ENCODE peak calls at places on chromosomes 7 and 10, in four cellular contexts. One of them, this sample, is unnamed. For H3K4me1, the result is how much of the 10 kb centered on the place peaks cover.

GRCh38 chr7:41977165-41977651 is 259.8 kb downstream of the GLI3 start:
- DNase-seq in A549: peak
- DNase-seq in K562: no peak
- DNase-seq in HepG2: peak
- DNase-seq in this sample: peak

GRCh38 chr10:73247509-73248258 is 629 bp upstream of the DNAJC9 start:
- DNase-seq in HepG2: no peak
- DNase-seq in K562: no peak
- DNase-seq in A549: no peak
- DNase-seq in this sample: peak

GRCh38 chr7:483656-484364 is 35.8 kb downstream of the PDGFA start:
- DNase-seq in A549: no peak
- DNase-seq in K562: no peak
- DNase-seq in HepG2: no peak
- DNase-seq in this sample: no peak

GRCh38 chr7:74173491-74173865 is 678 bp upstream of the EIF4H start:
- DNase-seq in HepG2: no peak
- DNase-seq in K562: no peak
- DNase-seq in A549: no peak
- DNase-seq in this sample: no peak

GRCh38 chr7:39353615-39354376 is 212.4 kb upstream of the YAE1 start:
- DNase-seq in A549: no peak
- DNase-seq in HepG2: no peak
- DNase-seq in K562: no peak
- DNase-seq in this sample: no peak

GRCh38 chr7:106890952-106891351 is 25.9 kb downstream of the PIK3CG start:
- DNase-seq in A549: no peak
- DNase-seq in HepG2: no peak
- DNase-seq in K562: no peak
- DNase-seq in this sample: no peak

GRCh38 chr10:32909461-32909860 is 48.6 kb downstream of the ITGB1 start:
- DNase-seq in A549: no peak
- DNase-seq in HepG2: no peak
- DNase-seq in K562: no peak
- DNase-seq in this sample: peak

GRCh38 chr7:150466477-150466876 is 16.0 kb downstream of the GIMAP8 start:
- DNase-seq in K562: no peak
- DNase-seq in HepG2: no peak
- DNase-seq in A549: no peak
- DNase-seq in this sample: no peak

GRCh38 chr7:130938661-130939060 is 204.7 kb upstream of the KLF14 start:
- DNase-seq in K562: no peak
- DNase-seq in HepG2: no peak
- DNase-seq in A549: no peak
- DNase-seq in this sample: no peak

GRCh38 chr10:92969151-92969550 is 91.4 kb upstream of the CYP26C1 start:
- DNase-seq in HepG2: no peak
- DNase-seq in A549: no peak
- DNase-seq in K562: no peak
- DNase-seq in this sample: peak

GRCh38 chr7:23058412-23059096 is 44.6 kb upstream of the HYCC1 start:
- DNase-seq in K562: no peak
- DNase-seq in A549: no peak
- DNase-seq in HepG2: no peak
- DNase-seq in this sample: no peak
- H3K4me2 ChIP-seq in K562: peak
- H3K4me2 ChIP-seq in A549: no peak
- H3K4me2 ChIP-seq in HepG2: no peak
- H3K4me2 ChIP-seq in this sample: peak

GRCh38 chr7:90763108-90763507 is 167.0 kb downstream of the CDK14 start:
- DNase-seq in K562: no peak
- DNase-seq in HepG2: no peak
- DNase-seq in A549: no peak
- DNase-seq in this sample: no peak

GRCh38 chr7:90768301-90768700 is 172.2 kb downstream of the CDK14 start:
- DNase-seq in K562: no peak
- DNase-seq in A549: no peak
- DNase-seq in HepG2: no peak
- DNase-seq in this sample: no peak

GRCh38 chr7:90761584-90761983 is 165.5 kb downstream of the CDK14 start:
- DNase-seq in A549: no peak
- DNase-seq in K562: no peak
- DNase-seq in HepG2: no peak
- DNase-seq in this sample: peak

GRCh38 chr7:90766814-90767564 is 170.9 kb downstream of the CDK14 start:
- DNase-seq in HepG2: peak
- DNase-seq in K562: no peak
- DNase-seq in A549: no peak
- DNase-seq in this sample: peak

GRCh38 chr7:90764848-90765570 is 168.9 kb downstream of the CDK14 start:
- DNase-seq in HepG2: peak
- DNase-seq in K562: no peak
- DNase-seq in A549: no peak
- DNase-seq in this sample: no peak
- H3K4me1 ChIP-seq in HepG2: half or more
- H3K4me1 ChIP-seq in K562: under half
- H3K4me1 ChIP-seq in A549: under half
- H3K4me1 ChIP-seq in this sample: under half

GRCh38 chr7:17044396-17044795 is 162.6 kb upstream of the AGR3 start:
- DNase-seq in HepG2: peak
- DNase-seq in A549: no peak
- DNase-seq in K562: no peak
- DNase-seq in this sample: no peak

GRCh38 chr7:17042211-17042610 is 160.4 kb upstream of the AGR3 start:
- DNase-seq in K562: no peak
- DNase-seq in HepG2: no peak
- DNase-seq in A549: no peak
- DNase-seq in this sample: no peak

GRCh38 chr7:17044868-17045267 is 163.1 kb upstream of the AGR3 start:
- DNase-seq in HepG2: no peak
- DNase-seq in A549: no peak
- DNase-seq in K562: no peak
- DNase-seq in this sample: no peak

GRCh38 chr7:17041324-17041723 is 159.5 kb upstream of the AGR3 start:
- DNase-seq in HepG2: peak
- DNase-seq in K562: no peak
- DNase-seq in A549: no peak
- DNase-seq in this sample: peak

DNA sequence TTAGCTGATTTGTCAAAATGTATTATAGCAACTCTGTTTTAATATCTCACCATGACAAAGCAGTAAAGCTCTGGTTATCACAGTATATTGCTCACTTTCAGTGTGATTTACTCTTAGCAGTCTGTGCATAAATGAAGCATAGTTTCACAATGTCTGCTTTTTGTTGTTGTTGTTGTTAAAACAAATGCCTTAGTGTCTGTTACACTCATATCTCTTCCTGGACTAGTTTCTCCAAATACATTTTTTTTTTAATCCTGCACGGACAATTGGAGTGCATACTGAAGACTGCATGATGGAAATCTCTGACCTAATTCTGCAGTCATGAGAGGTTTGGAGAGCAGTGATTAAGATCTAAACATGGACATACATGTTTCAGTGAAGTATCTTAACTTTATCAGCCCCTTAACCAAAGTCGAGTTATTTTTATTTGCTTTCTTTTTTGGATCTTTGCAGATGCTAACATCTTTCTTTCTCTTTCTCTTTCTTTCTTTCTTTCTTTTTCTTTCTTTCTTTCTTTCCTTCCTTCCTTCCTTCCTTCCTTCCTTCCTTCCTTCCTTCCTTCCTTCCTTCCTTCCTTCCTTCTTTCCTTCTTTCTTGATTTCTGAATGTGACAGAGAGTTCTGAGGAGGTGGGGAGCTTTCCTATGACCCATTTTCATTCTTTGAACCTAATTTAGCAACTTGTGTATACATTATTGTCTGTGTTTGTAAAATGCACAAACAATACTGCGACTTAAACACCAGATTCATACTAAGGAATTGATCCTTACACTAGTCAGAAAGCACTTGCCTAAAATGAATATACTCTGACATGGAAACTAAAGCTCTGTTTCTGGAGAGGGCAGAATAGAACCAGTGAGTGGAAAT is 161.5 kb upstream of the AGR3 start:
- DNase-seq in HepG2: no peak
- DNase-seq in K562: no peak
- DNase-seq in A549: no peak
- DNase-seq in this sample: peak
- TF ChIP-seq MAZ in HepG2: no peak
- TF ChIP-seq MAZ in K562: no peak
- TF ChIP-seq MAZ in A549: no peak
- TF ChIP-seq MAZ in this sample: no peak

DNA sequence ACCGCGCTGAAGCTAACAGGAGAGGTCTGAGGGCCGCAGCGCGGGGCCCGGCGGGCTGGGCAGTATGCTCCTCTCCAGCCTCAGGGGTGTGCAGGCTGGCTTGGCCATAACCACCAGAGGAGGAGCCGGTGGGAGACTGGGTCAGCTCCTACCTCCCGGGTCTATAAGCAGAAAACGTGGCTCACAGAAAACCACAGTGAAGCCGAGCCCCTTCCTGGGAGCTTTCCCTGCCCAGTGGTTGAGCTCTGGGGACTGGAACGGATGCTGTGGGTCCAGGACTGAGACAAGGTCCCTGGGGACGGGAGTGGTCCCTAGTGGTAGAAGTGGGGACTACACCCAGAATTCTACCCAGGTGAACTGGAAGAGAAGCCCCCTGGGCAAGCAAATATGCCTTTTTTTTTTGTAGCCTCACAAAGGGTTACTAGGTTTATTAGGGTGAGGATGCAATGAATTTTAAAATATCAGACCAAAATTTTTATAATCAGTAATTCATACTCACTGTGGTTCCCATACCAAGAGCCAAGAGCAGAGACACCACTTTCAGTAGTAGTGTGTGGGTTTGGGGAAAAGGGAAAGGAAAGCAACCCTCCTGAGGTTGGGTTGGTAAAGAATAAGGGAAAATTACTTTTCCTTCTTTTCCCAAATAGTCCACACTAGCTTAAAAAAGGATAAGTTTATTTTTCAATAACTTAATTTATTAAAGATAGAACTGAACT is 67.9 kb upstream of the PRKCQ start:
- DNase-seq in K562: peak
- DNase-seq in HepG2: peak
- DNase-seq in A549: peak
- DNase-seq in this sample: no peak
- H3K4me2 ChIP-seq in K562: no peak
- H3K4me2 ChIP-seq in HepG2: no peak
- H3K4me2 ChIP-seq in A549: peak
- H3K4me2 ChIP-seq in this sample: no peak

DNA sequence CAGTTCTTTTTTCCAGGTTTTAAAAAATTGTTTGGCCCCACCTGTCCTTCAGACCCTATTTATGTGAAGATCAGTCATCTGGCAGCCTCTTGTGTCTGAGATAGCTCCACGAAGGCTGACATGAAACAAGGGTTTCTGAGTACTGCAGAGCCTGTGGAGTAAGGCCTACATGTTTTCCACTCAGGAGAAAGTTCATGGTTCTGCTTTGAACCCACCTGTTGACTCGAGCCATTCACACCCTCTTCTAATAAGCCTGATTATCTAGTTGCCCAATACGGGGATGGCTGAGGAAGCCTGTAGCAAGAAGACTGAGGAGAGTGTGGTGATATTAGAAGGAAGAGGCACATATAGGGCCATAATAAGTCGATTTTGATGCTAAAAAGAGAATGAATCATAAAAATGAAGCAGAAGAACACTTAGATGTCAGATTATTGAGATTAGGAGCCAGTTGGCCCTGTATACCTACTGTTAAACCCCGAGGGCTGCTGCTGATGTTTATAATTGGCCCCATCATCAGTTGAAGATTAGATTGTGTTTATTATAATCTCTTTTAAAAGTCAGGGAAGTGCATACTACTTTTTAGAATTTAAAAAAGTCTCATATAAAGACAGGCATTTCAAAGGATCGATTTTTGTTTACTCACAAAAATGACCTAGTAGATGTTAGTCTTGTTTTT is 109.4 kb downstream of the CDK14 start:
- DNase-seq in A549: no peak
- DNase-seq in K562: no peak
- DNase-seq in HepG2: no peak
- DNase-seq in this sample: no peak
- H3K4me1 ChIP-seq in A549: under half
- H3K4me1 ChIP-seq in K562: under half
- H3K4me1 ChIP-seq in HepG2: under half
- H3K4me1 ChIP-seq in this sample: under half

DNA sequence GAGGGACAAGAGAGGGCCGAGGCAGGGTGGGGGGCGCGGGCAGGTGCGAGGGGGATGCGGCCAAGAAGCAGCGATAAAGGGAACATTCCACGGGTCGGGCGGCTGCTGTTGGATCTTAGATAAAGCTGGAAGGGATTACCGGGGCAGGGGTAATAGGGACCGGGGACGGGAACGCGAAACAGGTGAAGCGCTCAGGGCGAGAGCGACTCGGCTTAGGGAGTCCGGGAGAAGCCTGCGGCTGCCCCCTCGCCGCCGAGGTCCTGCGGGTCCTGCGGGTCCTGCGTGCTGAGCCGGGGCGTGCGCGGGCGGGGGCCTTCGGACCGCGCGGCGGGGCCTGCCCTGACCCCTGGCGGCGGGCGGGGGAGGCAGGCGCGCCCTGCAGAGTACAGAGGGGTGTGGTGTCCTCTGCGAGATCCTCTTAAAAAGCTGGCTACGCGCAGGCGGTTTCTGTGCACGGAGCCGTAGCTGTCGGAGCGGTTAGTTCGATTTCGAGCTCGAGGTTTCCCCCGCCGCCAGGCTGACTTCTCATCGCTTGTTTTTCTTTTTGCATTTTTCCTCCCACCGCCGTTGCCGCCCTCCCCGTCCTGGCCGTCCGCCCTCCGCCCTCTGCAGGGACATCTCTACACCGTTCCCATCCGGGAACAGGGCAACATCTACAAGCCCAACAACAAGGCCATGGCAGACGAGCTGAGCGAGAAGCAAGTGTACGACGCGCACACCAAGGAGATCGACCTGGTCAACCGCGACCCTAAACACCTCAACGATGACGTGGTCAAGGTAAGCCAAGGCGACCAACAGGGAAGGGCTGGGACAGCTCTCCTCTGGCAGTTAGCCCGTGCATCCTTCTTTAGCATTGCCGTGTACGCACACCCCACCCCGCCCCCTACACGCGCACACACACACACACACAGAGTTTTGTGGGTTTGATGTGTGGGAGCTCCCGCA is 1.3 kb downstream of the CAV1 start:
- DNase-seq in K562: peak
- DNase-seq in HepG2: no peak
- DNase-seq in A549: peak
- DNase-seq in this sample: peak
- TF ChIP-seq MAZ in K562: peak
- TF ChIP-seq MAZ in HepG2: peak
- TF ChIP-seq MAZ in A549: no peak
- TF ChIP-seq MAZ in this sample: peak

GRCh38 chr7:128903621-128904361 is 6.7 kb downstream of the KCP start:
- DNase-seq in K562: no peak
- DNase-seq in HepG2: no peak
- DNase-seq in A549: no peak
- DNase-seq in this sample: no peak
- H3K4me2 ChIP-seq in K562: peak
- H3K4me2 ChIP-seq in HepG2: no peak
- H3K4me2 ChIP-seq in A549: peak
- H3K4me2 ChIP-seq in this sample: no peak